ENCODE peak calls at places on chromosome 19, in eight cellular contexts. R is CD4-positive, alpha-beta T cell; L is brain microvascular endothelial cell; N is B cell; V is H1; S is mesothelial cell of epicardium; G is body of pancreas; H is esophagus muscularis mucosa. B is an unnamed sample.

GRCh38 chr19:868458-869244 is 9.2 kb downstream of the CFD start:
- DNase-seq in H (no peak), S (no peak), V (no peak), G (no peak), L (no peak), N (no peak), R (no peak), B (no peak)

GRCh38 chr19:12841094-12841493 is 2.8 kb downstream of the MAST1 start:
- DNase-seq in R (no peak), L (no peak), S (peak; percentile 50), H (no peak), G (peak; percentile 60), V (peak; percentile 94), N (no peak), B (no peak)

GRCh38 chr19:2731181-2732117 is 8.4 kb downstream of the SLC39A3 start:
- DNase-seq in L (no peak), H (no peak), N (no peak), R (no peak), G (no peak), V (no peak), S (no peak), B (peak; percentile 41)

GRCh38 chr19:48481846-48482639 is 12.9 kb downstream of the CYTH2 start:
- DNase-seq in G (no peak), S (no peak), R (no peak), H (no peak), N (no peak), V (no peak), L (no peak), B (no peak)

GRCh38 chr19:10270180-10270615 is 722 bp upstream of the ICAM1 start:
- DNase-seq in L (no peak), H (no peak), S (no peak), V (no peak), G (peak; percentile 50), N (peak; percentile 86), R (peak; percentile 46), B (peak; percentile 98)

GRCh38 chr19:6218497-6219146 is 61.2 kb downstream of the MLLT1 start:
- DNase-seq in R (peak; percentile 74), H (peak; percentile 96), N (peak; percentile 82), G (peak; percentile 84), V (peak; percentile 70), L (peak; percentile 68), S (peak; percentile 71), B (peak; percentile 82)

GRCh38 chr19:1592023-1592754 is 476 bp downstream of the MBD3 start:
- DNase-seq in G (peak; percentile 92), S (peak; percentile 79), R (peak; percentile 84), H (peak; percentile 93), L (peak; percentile 68), V (peak; percentile 41), N (peak; percentile 82), B (peak; percentile 80)

GRCh38 chr19:15161028-15161984 is 39.5 kb downstream of the NOTCH3 start:
- DNase-seq in V (no peak), L (no peak), R (no peak), S (no peak), H (no peak), N (no peak), G (no peak), B (no peak)

GRCh38 chr19:34275705-34276104 is 21.4 kb downstream of the GARRE1 start:
- DNase-seq in R (no peak), G (no peak), V (no peak), L (no peak), H (no peak), S (no peak), N (no peak), B (no peak)

GRCh38 chr19:41323430-41324125 is 13.6 kb downstream of the CCDC97 start:
- DNase-seq in N (no peak), S (no peak), V (no peak), H (no peak), R (no peak), G (peak; percentile 67), L (peak; percentile 97), B (peak; percentile 90)

GRCh38 chr19:43668406-43669158 is 1.4 kb downstream of the PLAUR start:
- DNase-seq in S (peak; percentile 88), G (peak; percentile 99), N (peak; percentile 87), V (peak; percentile 100), L (peak; percentile 98), H (peak; percentile 100), R (peak; percentile 93), B (peak; percentile 99)

GRCh38 chr19:46392252-46392801 is 21.0 kb downstream of the CCDC8 start:
- DNase-seq in V (no peak), G (no peak), L (peak; percentile 25), H (no peak), S (no peak), N (no peak), R (no peak), B (no peak)

GRCh38 chr19:38685666-38686529 is 38.4 kb downstream of the ACTN4 start:
- DNase-seq in R (no peak), G (peak; percentile 44), N (no peak), S (no peak), H (no peak), L (peak; percentile 70), V (no peak), B (no peak)

GRCh38 chr19:48985711-48986110 is 7.4 kb downstream of the GYS1 start:
- DNase-seq in G (no peak), N (no peak), V (no peak), L (no peak), R (no peak), S (no peak), H (no peak), B (no peak)

GRCh38 chr19:18496167-18496979 is 25.5 kb downstream of the ELL start:
- DNase-seq in H (no peak), N (no peak), L (peak; percentile 61), G (peak; percentile 93), V (no peak), R (peak; percentile 58), S (no peak), B (peak; percentile 92)

GRCh38 chr19:55704494-55705245 is 29.6 kb downstream of the EPN1 start:
- DNase-seq in S (no peak), N (no peak), L (no peak), R (no peak), G (peak; percentile 13), V (no peak), H (no peak), B (no peak)

GRCh38 chr19:31274964-31275319 is 74.3 kb downstream of the TSHZ3 start:
- DNase-seq in R (no peak), N (no peak), H (no peak), S (no peak), L (no peak), V (no peak), G (no peak), B (no peak)

GRCh38 chr19:1512671-1513491 is at the start of gene ADAMTSL5:
- DNase-seq in L (no peak), N (no peak), R (peak; percentile 59), G (no peak), V (no peak), S (no peak), H (no peak), B (no peak)

GRCh38 chr19:8421484-8422461 is 8.7 kb downstream of the MARCHF2 start:
- DNase-seq in G (peak; percentile 55), V (no peak), N (no peak), S (no peak), R (no peak), L (no peak), H (no peak), B (no peak)

GRCh38 chr19:47411101-47411500 is 8.2 kb downstream of the MEIS3 start:
- DNase-seq in S (no peak), R (no peak), N (no peak), H (no peak), L (no peak), V (no peak), G (no peak), B (no peak)

GRCh38 chr19:23440791-23441190 is 45.5 kb upstream of the ZNF91 start:
- DNase-seq in V (no peak), H (peak; percentile 34), N (no peak), S (no peak), R (no peak), L (no peak), G (no peak), B (no peak)
- TF ChIP-seq CTCF in V (peak; percentile 67), H (no peak), N (peak; percentile 64), S (peak; percentile 26), R (peak; percentile 20), L (peak; percentile 62), G (peak; percentile 11), B (peak; percentile 14)

GRCh38 chr19:44890366-44891015 is 563 bp upstream of the TOMM40 start:
- DNase-seq in G (no peak), N (peak; percentile 100), H (no peak), L (peak; percentile 99), V (peak; percentile 99), S (no peak), R (no peak), B (peak; percentile 96)

GRCh38 chr19:44887648-44888047 is 3.4 kb upstream of the TOMM40 start:
- DNase-seq in L (no peak), S (no peak), R (no peak), V (no peak), G (no peak), H (no peak), N (no peak), B (no peak)

GRCh38 chr19:44891016-44891882 is at the start of gene TOMM40:
- DNase-seq in N (no peak), S (peak; percentile 99), G (peak; percentile 100), V (no peak), R (peak; percentile 100), L (peak; percentile 100), H (peak; percentile 100), B (peak; percentile 100)

GRCh38 chr19:44892932-44893331 is 1.9 kb downstream of the TOMM40 start:
- DNase-seq in L (no peak), R (no peak), N (no peak), G (no peak), S (no peak), H (no peak), V (no peak), B (no peak)

GRCh38 chr19:44889830-44890365 is 1.2 kb upstream of the TOMM40 start:
- DNase-seq in R (no peak), S (no peak), L (no peak), V (no peak), N (no peak), G (no peak), H (no peak), B (no peak)
- TF ChIP-seq CTCF in R (no peak), S (no peak), L (no peak), V (no peak), N (no peak), G (no peak), H (no peak), B (no peak)

DNA sequence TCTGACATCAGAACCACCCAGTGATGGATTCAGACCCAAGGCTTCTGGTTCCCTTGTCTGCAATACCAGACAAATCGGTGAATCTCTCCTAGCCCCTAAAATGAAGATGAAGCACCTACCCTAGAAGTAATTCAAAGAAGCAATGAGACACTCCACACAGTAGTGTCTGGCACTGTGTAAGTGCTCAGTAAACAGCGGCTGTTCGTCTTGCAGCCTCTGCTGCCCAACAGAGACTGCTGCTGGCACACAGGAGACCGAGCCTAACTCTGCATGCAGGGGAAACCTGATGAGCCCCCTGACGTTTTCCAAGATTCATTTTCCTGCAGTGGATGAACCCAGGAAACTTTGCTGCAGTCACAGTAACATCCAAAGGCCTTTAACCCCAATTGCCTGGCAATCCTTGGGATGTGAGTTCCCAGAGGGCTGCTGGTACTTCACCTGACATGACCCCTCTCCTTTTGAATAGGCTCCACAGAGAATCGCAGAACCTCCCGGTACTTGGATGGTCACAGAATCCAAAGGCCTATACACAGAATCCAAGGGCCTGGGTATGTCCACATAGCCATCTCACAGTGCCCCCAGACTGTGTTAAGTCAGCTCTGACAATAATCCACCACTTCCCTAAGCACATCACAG is 6.7 kb downstream of the MED26 start:
- DNase-seq in L (no peak), G (no peak), R (no peak), S (no peak), H (no peak), V (no peak), N (no peak), B (no peak)
- TF ChIP-seq CTCF in L (no peak), G (no peak), R (no peak), S (no peak), H (no peak), V (no peak), N (no peak), B (no peak)

GRCh38 chr19:29119582-29119981 is 93.4 kb downstream of the UQCRFS1 start:
- DNase-seq in S (no peak), H (no peak), L (no peak), V (no peak), N (no peak), R (no peak), G (no peak), B (no peak)
- TF ChIP-seq CTCF in S (no peak), H (no peak), L (no peak), V (peak; percentile 66), N (no peak), R (no peak), G (no peak), B (no peak)

B was measured in CD14-positive monocyte.